ENCODE peak calls at places on chromosome 4, in eight cellular contexts. One of them, this sample, is unnamed. For H3K9me3, the result is how much of the 10 kb centered on the place peaks cover.

GRCh38 chr4:128811571-128812359 is 2.3 kb downstream of the JADE1 start:
- DNase-seq in adipocyte: peak
- DNase-seq in lung: peak
- DNase-seq in left ventricle myocardium inferior: peak
- DNase-seq in HepG2: peak
- DNase-seq in stomach: peak
- DNase-seq in effector memory CD4-positive, alpha-beta T cell: peak
- DNase-seq in CD4-positive, CD25-positive, alpha-beta regulatory T cell: peak
- DNase-seq in this sample: peak

GRCh38 chr4:10093801-10094552 is 22.6 kb downstream of the WDR1 start:
- DNase-seq in adipocyte: peak
- DNase-seq in lung: peak
- DNase-seq in left ventricle myocardium inferior: no peak
- DNase-seq in HepG2: no peak
- DNase-seq in stomach: no peak
- DNase-seq in effector memory CD4-positive, alpha-beta T cell: peak
- DNase-seq in CD4-positive, CD25-positive, alpha-beta regulatory T cell: no peak
- DNase-seq in this sample: no peak

GRCh38 chr4:87461281-87461700 is 38.9 kb downstream of the NUDT9 start:
- DNase-seq in adipocyte: peak
- DNase-seq in lung: no peak
- DNase-seq in left ventricle myocardium inferior: no peak
- DNase-seq in HepG2: no peak
- DNase-seq in stomach: no peak
- DNase-seq in effector memory CD4-positive, alpha-beta T cell: no peak
- DNase-seq in CD4-positive, CD25-positive, alpha-beta regulatory T cell: no peak
- DNase-seq in this sample: no peak

GRCh38 chr4:48043504-48043903 is 26.9 kb downstream of the NIPAL1 start:
- DNase-seq in adipocyte: no peak
- DNase-seq in lung: no peak
- DNase-seq in left ventricle myocardium inferior: no peak
- DNase-seq in HepG2: no peak
- DNase-seq in stomach: no peak
- DNase-seq in effector memory CD4-positive, alpha-beta T cell: no peak
- DNase-seq in CD4-positive, CD25-positive, alpha-beta regulatory T cell: no peak
- DNase-seq in this sample: no peak

GRCh38 chr4:77007358-77008230 is 58.0 kb downstream of the SEPTIN11 start:
- DNase-seq in adipocyte: peak
- DNase-seq in lung: peak
- DNase-seq in left ventricle myocardium inferior: no peak
- DNase-seq in HepG2: no peak
- DNase-seq in stomach: no peak
- DNase-seq in effector memory CD4-positive, alpha-beta T cell: peak
- DNase-seq in CD4-positive, CD25-positive, alpha-beta regulatory T cell: no peak
- DNase-seq in this sample: no peak

GRCh38 chr4:107044170-107044569 is 8.1 kb upstream of the DKK2 start:
- DNase-seq in adipocyte: peak
- DNase-seq in lung: no peak
- DNase-seq in left ventricle myocardium inferior: no peak
- DNase-seq in HepG2: no peak
- DNase-seq in stomach: no peak
- DNase-seq in effector memory CD4-positive, alpha-beta T cell: no peak
- DNase-seq in CD4-positive, CD25-positive, alpha-beta regulatory T cell: no peak
- DNase-seq in this sample: no peak

GRCh38 chr4:43048570-43048969 is 156.1 kb downstream of the GRXCR1 start:
- DNase-seq in adipocyte: no peak
- DNase-seq in lung: no peak
- DNase-seq in left ventricle myocardium inferior: no peak
- DNase-seq in HepG2: no peak
- DNase-seq in stomach: no peak
- DNase-seq in effector memory CD4-positive, alpha-beta T cell: no peak
- DNase-seq in CD4-positive, CD25-positive, alpha-beta regulatory T cell: no peak
- DNase-seq in this sample: no peak

GRCh38 chr4:99670409-99671073 is 12.9 kb upstream of the C4orf54 start:
- DNase-seq in adipocyte: no peak
- DNase-seq in lung: no peak
- DNase-seq in left ventricle myocardium inferior: no peak
- DNase-seq in HepG2: no peak
- DNase-seq in stomach: no peak
- DNase-seq in effector memory CD4-positive, alpha-beta T cell: no peak
- DNase-seq in CD4-positive, CD25-positive, alpha-beta regulatory T cell: no peak
- DNase-seq in this sample: no peak

GRCh38 chr4:100424376-100424775 is 93.4 kb downstream of the EMCN start:
- DNase-seq in adipocyte: no peak
- DNase-seq in lung: no peak
- DNase-seq in left ventricle myocardium inferior: no peak
- DNase-seq in HepG2: no peak
- DNase-seq in stomach: no peak
- DNase-seq in effector memory CD4-positive, alpha-beta T cell: no peak
- DNase-seq in CD4-positive, CD25-positive, alpha-beta regulatory T cell: no peak
- DNase-seq in this sample: no peak

GRCh38 chr4:137312257-137312656 is 220.0 kb downstream of the PCDH18 start:
- DNase-seq in adipocyte: peak
- DNase-seq in lung: no peak
- DNase-seq in left ventricle myocardium inferior: no peak
- DNase-seq in HepG2: no peak
- DNase-seq in stomach: no peak
- DNase-seq in effector memory CD4-positive, alpha-beta T cell: no peak
- DNase-seq in CD4-positive, CD25-positive, alpha-beta regulatory T cell: no peak
- DNase-seq in this sample: no peak

GRCh38 chr4:86319390-86319789 is 40.5 kb downstream of the MAPK10 start:
- DNase-seq in adipocyte: no peak
- DNase-seq in lung: no peak
- DNase-seq in left ventricle myocardium inferior: no peak
- DNase-seq in HepG2: no peak
- DNase-seq in stomach: no peak
- DNase-seq in effector memory CD4-positive, alpha-beta T cell: no peak
- DNase-seq in CD4-positive, CD25-positive, alpha-beta regulatory T cell: no peak
- DNase-seq in this sample: no peak

GRCh38 chr4:149531861-149532260 is 283.8 kb downstream of the IQCM start:
- DNase-seq in adipocyte: peak
- DNase-seq in lung: no peak
- DNase-seq in left ventricle myocardium inferior: no peak
- DNase-seq in HepG2: no peak
- DNase-seq in stomach: no peak
- DNase-seq in effector memory CD4-positive, alpha-beta T cell: no peak
- DNase-seq in CD4-positive, CD25-positive, alpha-beta regulatory T cell: no peak
- DNase-seq in this sample: no peak

GRCh38 chr4:106201373-106201772 is 114.6 kb downstream of the TBCK start:
- DNase-seq in adipocyte: peak
- DNase-seq in lung: no peak
- DNase-seq in left ventricle myocardium inferior: no peak
- DNase-seq in HepG2: peak
- DNase-seq in stomach: no peak
- DNase-seq in effector memory CD4-positive, alpha-beta T cell: no peak
- DNase-seq in CD4-positive, CD25-positive, alpha-beta regulatory T cell: peak
- DNase-seq in this sample: no peak

GRCh38 chr4:131644619-131645018 is 1504.5 kb upstream of the PCDH10 start:
- DNase-seq in adipocyte: peak
- DNase-seq in lung: no peak
- DNase-seq in left ventricle myocardium inferior: no peak
- DNase-seq in HepG2: peak
- DNase-seq in stomach: no peak
- DNase-seq in effector memory CD4-positive, alpha-beta T cell: no peak
- DNase-seq in CD4-positive, CD25-positive, alpha-beta regulatory T cell: no peak
- DNase-seq in this sample: no peak

GRCh38 chr4:32986236-32986635 is 2266.1 kb downstream of the PCDH7 start:
- DNase-seq in adipocyte: no peak
- DNase-seq in lung: no peak
- DNase-seq in left ventricle myocardium inferior: no peak
- DNase-seq in HepG2: no peak
- DNase-seq in stomach: no peak
- DNase-seq in effector memory CD4-positive, alpha-beta T cell: no peak
- DNase-seq in CD4-positive, CD25-positive, alpha-beta regulatory T cell: no peak
- DNase-seq in this sample: no peak

GRCh38 chr4:132792305-132792704 is 356.8 kb upstream of the PCDH10 start:
- DNase-seq in adipocyte: peak
- DNase-seq in lung: no peak
- DNase-seq in left ventricle myocardium inferior: no peak
- DNase-seq in HepG2: no peak
- DNase-seq in stomach: no peak
- DNase-seq in effector memory CD4-positive, alpha-beta T cell: no peak
- DNase-seq in CD4-positive, CD25-positive, alpha-beta regulatory T cell: no peak
- DNase-seq in this sample: no peak

GRCh38 chr4:173436149-173436579 is 37.2 kb upstream of the SCRG1 start:
- DNase-seq in adipocyte: peak
- DNase-seq in lung: no peak
- DNase-seq in left ventricle myocardium inferior: no peak
- DNase-seq in HepG2: no peak
- DNase-seq in stomach: no peak
- DNase-seq in effector memory CD4-positive, alpha-beta T cell: no peak
- DNase-seq in CD4-positive, CD25-positive, alpha-beta regulatory T cell: no peak
- DNase-seq in this sample: no peak

GRCh38 chr4:4762909-4763814 is 96.3 kb upstream of the MSX1 start:
- DNase-seq in adipocyte: peak
- DNase-seq in lung: no peak
- DNase-seq in left ventricle myocardium inferior: no peak
- DNase-seq in HepG2: no peak
- DNase-seq in stomach: no peak
- DNase-seq in effector memory CD4-positive, alpha-beta T cell: no peak
- DNase-seq in CD4-positive, CD25-positive, alpha-beta regulatory T cell: peak
- DNase-seq in this sample: no peak

GRCh38 chr4:125781656-125782055 is 466.9 kb downstream of the FAT4 start:
- DNase-seq in adipocyte: no peak
- DNase-seq in lung: no peak
- DNase-seq in left ventricle myocardium inferior: no peak
- DNase-seq in HepG2: no peak
- DNase-seq in stomach: no peak
- DNase-seq in effector memory CD4-positive, alpha-beta T cell: no peak
- DNase-seq in CD4-positive, CD25-positive, alpha-beta regulatory T cell: no peak
- DNase-seq in this sample: no peak

GRCh38 chr4:526189-526909 is 27.3 kb downstream of the PIGG start:
- DNase-seq in adipocyte: no peak
- DNase-seq in lung: no peak
- DNase-seq in left ventricle myocardium inferior: no peak
- DNase-seq in HepG2: no peak
- DNase-seq in stomach: no peak
- DNase-seq in effector memory CD4-positive, alpha-beta T cell: no peak
- DNase-seq in CD4-positive, CD25-positive, alpha-beta regulatory T cell: no peak
- DNase-seq in this sample: no peak

GRCh38 chr4:87316961-87317360 is 5.7 kb downstream of the HSD17B13 start:
- DNase-seq in adipocyte: no peak
- DNase-seq in lung: no peak
- DNase-seq in left ventricle myocardium inferior: no peak
- DNase-seq in HepG2: no peak
- DNase-seq in stomach: no peak
- DNase-seq in effector memory CD4-positive, alpha-beta T cell: no peak
- DNase-seq in CD4-positive, CD25-positive, alpha-beta regulatory T cell: no peak
- DNase-seq in this sample: no peak

GRCh38 chr4:161132715-161133425 is 1030.9 kb downstream of the FSTL5 start:
- DNase-seq in adipocyte: no peak
- DNase-seq in lung: no peak
- DNase-seq in left ventricle myocardium inferior: no peak
- DNase-seq in HepG2: no peak
- DNase-seq in stomach: no peak
- DNase-seq in effector memory CD4-positive, alpha-beta T cell: no peak
- DNase-seq in CD4-positive, CD25-positive, alpha-beta regulatory T cell: no peak
- DNase-seq in this sample: no peak
- H3K9me3 ChIP-seq in adipocyte: under half
- H3K9me3 ChIP-seq in lung: under half
- H3K9me3 ChIP-seq in left ventricle myocardium inferior: under half
- H3K9me3 ChIP-seq in HepG2: under half
- H3K9me3 ChIP-seq in stomach: under half
- H3K9me3 ChIP-seq in effector memory CD4-positive, alpha-beta T cell: under half
- H3K9me3 ChIP-seq in CD4-positive, CD25-positive, alpha-beta regulatory T cell: under half
- H3K9me3 ChIP-seq in this sample: under half

DNA sequence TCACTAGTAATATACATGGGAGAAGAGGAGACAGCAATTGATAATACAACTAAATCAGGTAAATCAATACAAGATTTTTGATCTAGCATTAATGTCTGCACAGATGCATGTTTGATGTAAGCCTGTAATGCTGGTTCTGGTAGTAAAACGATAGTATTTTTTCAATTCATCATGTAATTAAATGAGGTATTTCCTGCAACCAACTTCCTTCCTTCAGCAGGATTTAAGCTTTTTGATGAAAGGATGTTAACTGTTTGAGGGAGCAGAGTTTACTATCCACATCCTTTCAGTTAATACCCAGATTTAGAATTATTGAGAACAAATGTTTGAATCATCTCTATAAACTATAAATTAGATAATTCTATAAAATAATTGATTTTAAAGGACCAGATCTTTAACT is 31.4 kb upstream of the NFKB1 start:
- DNase-seq in adipocyte: no peak
- DNase-seq in lung: no peak
- DNase-seq in left ventricle myocardium inferior: no peak
- DNase-seq in HepG2: no peak
- DNase-seq in stomach: no peak
- DNase-seq in effector memory CD4-positive, alpha-beta T cell: no peak
- DNase-seq in CD4-positive, CD25-positive, alpha-beta regulatory T cell: peak
- DNase-seq in this sample: no peak
- H3K4me3 ChIP-seq in adipocyte: no peak
- H3K4me3 ChIP-seq in lung: no peak
- H3K4me3 ChIP-seq in left ventricle myocardium inferior: no peak
- H3K4me3 ChIP-seq in HepG2: no peak
- H3K4me3 ChIP-seq in stomach: no peak
- H3K4me3 ChIP-seq in effector memory CD4-positive, alpha-beta T cell: no peak
- H3K4me3 ChIP-seq in CD4-positive, CD25-positive, alpha-beta regulatory T cell: peak
- H3K4me3 ChIP-seq in this sample: no peak

DNA sequence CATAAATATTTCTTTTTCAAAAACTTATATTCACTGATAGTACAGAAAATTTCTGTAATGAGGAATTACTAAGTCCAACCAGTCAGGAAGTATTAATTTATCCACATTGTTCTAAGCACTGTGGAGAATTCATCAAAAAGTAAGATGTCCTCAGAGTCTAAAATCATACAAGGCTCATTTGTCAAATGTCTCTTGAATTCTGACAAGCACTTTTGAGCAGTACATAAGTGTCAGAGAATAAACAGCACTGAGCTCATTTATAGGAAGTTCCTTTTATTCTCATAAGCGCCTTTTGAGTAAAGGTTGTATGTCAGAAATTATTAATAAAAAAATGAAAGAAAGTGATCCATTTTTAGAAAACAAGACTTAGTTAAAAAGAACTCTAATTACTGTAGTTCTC is 523.2 kb upstream of the EPHA5 start:
- DNase-seq in adipocyte: no peak
- DNase-seq in lung: no peak
- DNase-seq in left ventricle myocardium inferior: no peak
- DNase-seq in HepG2: no peak
- DNase-seq in stomach: no peak
- DNase-seq in effector memory CD4-positive, alpha-beta T cell: no peak
- DNase-seq in CD4-positive, CD25-positive, alpha-beta regulatory T cell: no peak
- DNase-seq in this sample: no peak
- H3K9me3 ChIP-seq in adipocyte: under half
- H3K9me3 ChIP-seq in lung: under half
- H3K9me3 ChIP-seq in left ventricle myocardium inferior: under half
- H3K9me3 ChIP-seq in HepG2: under half
- H3K9me3 ChIP-seq in stomach: under half
- H3K9me3 ChIP-seq in effector memory CD4-positive, alpha-beta T cell: under half
- H3K9me3 ChIP-seq in CD4-positive, CD25-positive, alpha-beta regulatory T cell: under half
- H3K9me3 ChIP-seq in this sample: under half

DNA sequence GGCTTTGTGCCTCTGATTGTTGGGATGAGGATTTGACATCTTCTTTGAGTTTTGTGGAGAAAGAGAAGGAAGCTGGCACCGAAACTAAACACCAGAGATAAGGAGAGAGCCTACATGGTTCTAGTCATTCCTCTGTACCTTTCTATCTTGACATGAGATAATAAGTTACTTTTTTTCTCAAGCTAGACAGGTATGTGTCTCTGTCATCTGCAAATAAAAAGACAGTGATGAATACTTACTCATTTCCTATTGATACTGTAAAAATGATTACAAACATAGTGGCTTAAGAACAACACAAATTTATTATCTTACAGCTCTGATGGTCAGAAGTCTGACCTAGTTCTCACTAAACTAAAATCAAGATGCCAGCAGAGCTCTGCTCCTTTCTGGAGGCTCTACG is 1391.2 kb downstream of the STIM2 start:
- DNase-seq in adipocyte: no peak
- DNase-seq in lung: no peak
- DNase-seq in left ventricle myocardium inferior: no peak
- DNase-seq in HepG2: no peak
- DNase-seq in stomach: no peak
- DNase-seq in effector memory CD4-positive, alpha-beta T cell: no peak
- DNase-seq in CD4-positive, CD25-positive, alpha-beta regulatory T cell: no peak
- DNase-seq in this sample: no peak
- H3K4me3 ChIP-seq in adipocyte: no peak
- H3K4me3 ChIP-seq in lung: no peak
- H3K4me3 ChIP-seq in left ventricle myocardium inferior: no peak
- H3K4me3 ChIP-seq in HepG2: no peak
- H3K4me3 ChIP-seq in stomach: no peak
- H3K4me3 ChIP-seq in effector memory CD4-positive, alpha-beta T cell: no peak
- H3K4me3 ChIP-seq in CD4-positive, CD25-positive, alpha-beta regulatory T cell: no peak
- H3K4me3 ChIP-seq in this sample: no peak

This sample was measured in CD8-positive, alpha-beta memory T cell.